ENCODE peak calls at places on chromosomes 12 and 14, in seven cellular contexts. M is cardiac muscle cell, W is PC-3, R is suprapubic skin, I is psoas muscle, V is right lobe of liver, Z is AG04449. Y is an unnamed sample.

GRCh38 chr14:74018029-74018703 is 922 bp downstream of the ENTPD5 start:
- DNase-seq in V (no peak), I (no peak), R (no peak), W (peak), Z (peak), M (peak), Y (peak)

GRCh38 chr12:108301346-108301745 is 37.8 kb downstream of the CMKLR1 start:
- DNase-seq in I (no peak), R (no peak), Z (no peak), W (no peak), M (no peak), V (no peak), Y (no peak)

GRCh38 chr14:37142835-37143499 is 29.4 kb downstream of the SLC25A21 start:
- DNase-seq in M (no peak), V (no peak), Z (no peak), R (no peak), I (no peak), W (peak), Y (no peak)

GRCh38 chr12:6375269-6376078 is at the start of gene SCNN1A:
- DNase-seq in W (no peak), R (peak), V (no peak), M (no peak), I (no peak), Z (no peak), Y (no peak)

GRCh38 chr12:79415754-79416435 is 274.9 kb downstream of the PAWR start:
- DNase-seq in M (no peak), I (no peak), Z (no peak), R (no peak), W (peak), V (no peak), Y (no peak)

GRCh38 chr12:117579939-117580717 is 218.7 kb upstream of the NOS1 start:
- DNase-seq in I (no peak), V (no peak), M (no peak), R (no peak), W (no peak), Z (no peak), Y (no peak)

GRCh38 chr12:67019070-67019469 is 250.1 kb upstream of the CAND1 start:
- DNase-seq in W (no peak), Z (no peak), I (no peak), V (no peak), R (no peak), M (no peak), Y (no peak)

GRCh38 chr14:86015511-86015910 is 485.6 kb downstream of the FLRT2 start:
- DNase-seq in V (no peak), Z (no peak), I (no peak), W (no peak), R (no peak), M (no peak), Y (no peak)

GRCh38 chr12:42968426-42968825 is 378.9 kb upstream of the PRICKLE1 start:
- DNase-seq in Z (no peak), M (no peak), R (no peak), I (no peak), W (no peak), V (no peak), Y (no peak)

GRCh38 chr14:56219666-56220413 is 101.6 kb downstream of the PELI2 start:
- DNase-seq in R (no peak), Z (no peak), I (no peak), M (no peak), W (no peak), V (no peak), Y (no peak)

GRCh38 chr12:92757599-92758121 is 54.9 kb downstream of the PLEKHG7 start:
- DNase-seq in Z (no peak), R (no peak), I (no peak), V (no peak), M (no peak), W (no peak), Y (no peak)

GRCh38 chr12:23057571-23057970 is 432.6 kb downstream of the ETNK1 start:
- DNase-seq in V (no peak), M (no peak), I (no peak), W (no peak), R (no peak), Z (no peak), Y (no peak)

GRCh38 chr14:33773205-33774030 is 177.5 kb downstream of the EGLN3 start:
- DNase-seq in M (no peak), R (no peak), V (no peak), Z (no peak), W (no peak), I (no peak), Y (no peak)

GRCh38 chr14:61997146-61997545 is 234.9 kb downstream of the SNAPC1 start:
- DNase-seq in V (no peak), R (no peak), I (no peak), Z (no peak), M (no peak), W (peak), Y (no peak)

GRCh38 chr12:119710941-119711551 is 43.1 kb downstream of the PRKAB1 start:
- DNase-seq in Z (no peak), R (no peak), W (peak), M (no peak), I (no peak), V (no peak), Y (no peak)

GRCh38 chr12:49933793-49934192 is 16.7 kb upstream of the AQP2 start:
- DNase-seq in V (no peak), Z (no peak), I (no peak), M (peak), W (peak), R (no peak), Y (no peak)

GRCh38 chr12:105013892-105014291 is 27.8 kb downstream of the NOPCHAP1 start:
- DNase-seq in V (no peak), R (no peak), Z (peak), W (no peak), I (no peak), M (no peak), Y (no peak)

GRCh38 chr12:26044007-26044394 is 80.8 kb downstream of the BHLHE41 start:
- DNase-seq in W (peak), Z (no peak), R (no peak), M (peak), I (no peak), V (no peak), Y (no peak)

GRCh38 chr12:26047401-26048226 is 77.2 kb downstream of the BHLHE41 start:
- DNase-seq in M (no peak), Z (no peak), W (peak), V (no peak), R (no peak), I (peak), Y (no peak)

GRCh38 chr12:26046203-26046602 is 78.6 kb downstream of the BHLHE41 start:
- DNase-seq in I (no peak), W (no peak), R (no peak), Z (no peak), V (no peak), M (no peak), Y (no peak)

GRCh38 chr12:26044592-26044991 is 80.2 kb downstream of the BHLHE41 start:
- DNase-seq in R (no peak), M (no peak), W (no peak), Z (no peak), V (no peak), I (no peak), Y (no peak)

DNA sequence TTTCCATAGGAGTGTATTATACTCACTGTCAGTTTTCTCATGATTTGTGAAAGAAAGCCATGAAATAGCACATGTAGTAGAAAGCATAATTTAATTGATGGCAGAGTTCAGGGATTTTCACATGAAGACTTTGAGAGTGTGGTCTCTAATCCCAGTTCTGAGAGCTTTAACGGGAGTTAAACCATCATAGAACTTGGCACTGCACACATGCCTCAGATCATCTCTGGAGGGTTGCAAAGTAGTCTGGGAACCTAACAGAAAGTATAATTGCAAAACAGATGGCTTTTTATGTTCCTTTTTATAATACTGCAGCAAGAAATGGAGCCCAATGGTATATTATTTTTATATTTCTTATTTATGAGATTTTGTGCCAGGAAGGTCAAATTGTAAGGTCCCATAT is 78.0 kb downstream of the BHLHE41 start:
- DNase-seq in W (no peak), V (no peak), M (no peak), Z (no peak), I (no peak), R (no peak), Y (no peak)
- TF ChIP-seq CTCF in W (no peak), V (no peak), M (no peak), Z (no peak), I (no peak), R (no peak), Y (no peak)

GRCh38 chr12:102061556-102062418 is at the start of gene WASHC3:
- DNase-seq in I (peak), M (peak), Z (peak), R (peak), V (peak), W (peak), Y (peak)

GRCh38 chr12:102061096-102061555 is 665 bp downstream of the WASHC3 start:
- DNase-seq in I (no peak), W (peak), R (no peak), Z (no peak), M (no peak), V (no peak), Y (no peak)

GRCh38 chr12:102063066-102063465 is 1.3 kb upstream of the WASHC3 start:
- DNase-seq in R (no peak), W (peak), V (no peak), I (no peak), M (no peak), Z (no peak), Y (no peak)

GRCh38 chr12:102064476-102064875 is 2.7 kb upstream of the WASHC3 start:
- DNase-seq in I (no peak), V (no peak), M (peak), Z (no peak), W (no peak), R (no peak), Y (no peak)

DNA sequence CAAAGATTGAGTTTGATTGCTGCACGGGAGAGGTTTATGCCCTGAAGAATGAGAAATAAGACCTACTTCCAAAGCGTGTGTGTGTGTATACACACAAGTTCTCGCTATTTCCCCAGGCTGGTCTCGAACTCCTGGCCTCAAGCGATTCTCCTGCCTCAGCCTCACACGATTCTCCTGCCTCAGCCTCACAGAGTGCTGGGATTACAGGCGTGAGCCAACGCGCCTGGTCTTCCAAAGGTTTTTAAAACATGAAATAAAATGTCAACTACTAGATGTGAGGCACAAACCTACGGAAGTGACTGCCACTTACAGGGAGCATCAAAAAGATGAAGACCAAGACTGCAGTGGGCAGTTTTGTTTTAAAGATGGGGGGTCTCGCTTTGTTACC is 622 bp upstream of the WASHC3 start:
- DNase-seq in I (no peak), M (no peak), V (no peak), R (no peak), Z (no peak), W (no peak), Y (no peak)
- H3K4me3 ChIP-seq in I (peak), M (peak), V (no peak), R (peak), Z (peak), W (peak), Y (no peak)

DNA sequence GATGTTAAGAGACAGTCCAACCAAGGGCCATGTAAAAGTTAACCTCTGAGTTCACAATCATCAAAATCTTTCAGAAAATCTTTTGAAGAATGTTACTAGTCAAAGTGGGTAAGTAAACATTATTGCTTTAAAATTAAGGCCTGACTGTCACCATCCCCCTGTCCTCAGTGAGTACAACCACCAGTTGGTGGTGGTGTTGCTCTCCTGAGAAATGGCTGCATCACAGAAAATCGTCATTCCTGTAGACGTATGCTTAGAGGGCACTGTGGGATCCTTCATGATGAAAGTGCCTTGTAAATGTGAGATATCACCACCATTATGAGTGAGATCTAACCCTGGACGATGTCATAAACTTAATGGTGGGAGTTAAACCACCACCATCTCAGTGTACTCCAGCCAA is 451.2 kb downstream of the RPS29 start:
- DNase-seq in R (no peak), M (no peak), W (peak), V (no peak), I (no peak), Z (no peak), Y (no peak)
- TF ChIP-seq CTCF in R (no peak), M (no peak), W (no peak), V (no peak), I (no peak), Z (no peak), Y (no peak)

GRCh38 chr12:75526655-75527511 is 15.5 kb upstream of the KRR1 start:
- DNase-seq in Z (no peak), W (peak), I (no peak), R (no peak), M (peak), V (no peak), Y (peak)
- H3K4me3 ChIP-seq in Z (no peak), W (no peak), I (no peak), R (no peak), M (no peak), V (no peak), Y (no peak)

DNA sequence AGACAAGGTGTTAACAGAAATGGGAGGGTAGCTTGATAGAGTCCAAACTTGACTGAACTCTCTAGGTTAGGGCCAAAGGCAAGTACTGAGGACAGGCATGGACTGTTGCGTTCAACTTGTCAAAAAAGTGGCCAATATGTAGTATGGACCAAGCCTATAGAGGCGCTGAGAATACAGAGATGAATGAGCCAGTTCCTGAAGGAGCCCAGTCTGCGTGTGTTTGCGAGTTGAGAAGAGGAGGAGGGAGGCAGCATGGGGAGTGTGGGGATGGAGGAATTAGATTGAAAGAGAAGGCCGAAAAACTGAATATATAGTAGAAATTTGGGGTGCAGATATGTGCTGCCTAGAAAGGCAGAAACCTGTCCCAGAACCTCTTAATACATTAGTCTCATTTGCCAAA is 412.4 kb downstream of the PCNX1 start:
- DNase-seq in Z (no peak), R (no peak), I (no peak), V (no peak), W (peak), M (peak), Y (no peak)
- TF ChIP-seq CTCF in Z (no peak), R (no peak), I (no peak), V (no peak), W (no peak), M (no peak), Y (no peak)

GRCh38 chr14:100065942-100066574 is 836 bp downstream of the EVL start:
- DNase-seq in M (peak), R (no peak), I (no peak), W (no peak), Z (no peak), V (no peak), Y (peak)
- H3K4me3 ChIP-seq in M (no peak), R (peak), I (peak), W (no peak), Z (no peak), V (peak), Y (no peak)

Y was measured in AG09309.